ENCODE peak calls at places on chromosome X, in ten cellular contexts. L is amygdala, M is Right ventricle myocardium superior, P is LoVo, Z is AG08395, G is right lobe of liver, F is NCI-H1092, J is NCI-H82, B is NCI-H2029, W is ecto neural progenitor cell. Y is an unnamed sample.

GRCh38 chrX:353566-354535 is 32.9 kb downstream of the PPP2R3B start:
- DNase-seq in M (peak; percentile 29), G (no peak), L (no peak), B (no peak), W (no peak), F (no peak), P (no peak), J (no peak), Z (no peak), Y (no peak)

GRCh38 chrX:21728276-21728968 is 29.5 kb downstream of the SMPX start:
- DNase-seq in B (no peak), L (no peak), P (no peak), Z (no peak), F (no peak), W (no peak), G (no peak), J (no peak), M (no peak), Y (no peak)

GRCh38 chrX:55056820-55057690 is 17.8 kb upstream of the PAGE2B start:
- DNase-seq in B (no peak), P (no peak), J (no peak), Z (no peak), M (no peak), F (peak; percentile 30), L (no peak), G (no peak), W (no peak), Y (no peak)

GRCh38 chrX:66039916-66040315 is at the start of gene VSIG4:
- DNase-seq in F (no peak), B (no peak), M (peak; percentile 46), W (no peak), G (no peak), P (no peak), L (peak; percentile 1), J (no peak), Z (no peak), Y (no peak)

GRCh38 chrX:10326578-10326977 is 169.8 kb downstream of the CLCN4 start:
- DNase-seq in M (peak; percentile 25), B (no peak), W (no peak), P (no peak), J (peak; percentile 72), G (peak; percentile 51), F (no peak), Z (peak; percentile 7), L (no peak), Y (no peak)

GRCh38 chrX:18886005-18886343 is 97.9 kb downstream of the PHKA2 start:
- DNase-seq in L (no peak), P (no peak), B (no peak), W (no peak), F (no peak), J (no peak), M (no peak), G (no peak), Z (no peak), Y (no peak)

GRCh38 chrX:65677954-65678469 is 10.6 kb downstream of the MSN start:
- DNase-seq in G (no peak), P (peak; percentile 7), F (no peak), M (no peak), W (no peak), Z (peak; percentile 76), J (no peak), L (no peak), B (no peak), Y (no peak)

GRCh38 chrX:49166914-49167739 is 4.6 kb downstream of the MAGIX start:
- DNase-seq in J (no peak), Z (peak; percentile 61), F (peak; percentile 37), G (no peak), P (no peak), W (no peak), M (peak; percentile 85), B (peak; percentile 66), L (peak; percentile 14), Y (no peak)

GRCh38 chrX:15436220-15436619 is 52.0 kb upstream of the VEGFD start:
- DNase-seq in F (no peak), J (no peak), L (no peak), W (no peak), Z (no peak), P (no peak), B (no peak), G (no peak), M (no peak), Y (no peak)

GRCh38 chrX:16320765-16321355 is 153.6 kb downstream of the MAGEB17 start:
- DNase-seq in Z (peak; percentile 24), M (no peak), F (no peak), L (no peak), P (no peak), W (no peak), B (no peak), J (no peak), G (no peak), Y (no peak)

GRCh38 chrX:46611658-46612362 is 38.2 kb downstream of the CHST7 start:
- DNase-seq in G (no peak), Z (no peak), P (no peak), W (no peak), L (no peak), M (no peak), B (no peak), J (no peak), F (no peak), Y (no peak)

GRCh38 chrX:150365051-150365952 is 2.2 kb downstream of the MAMLD1 start:
- DNase-seq in L (peak; percentile 75), W (peak; percentile 88), J (peak; percentile 86), B (no peak), F (peak; percentile 59), G (peak; percentile 80), M (peak; percentile 82), Z (no peak), P (peak; percentile 10), Y (no peak)

GRCh38 chrX:104315555-104315954 is 60.8 kb upstream of the ESX1 start:
- DNase-seq in P (no peak), B (no peak), F (no peak), W (no peak), Z (peak; percentile 51), M (no peak), L (no peak), G (no peak), J (no peak), Y (no peak)

GRCh38 chrX:47446971-47447370 is 36.1 kb downstream of the ZNF41 start:
- DNase-seq in M (no peak), P (no peak), L (no peak), Z (no peak), J (no peak), F (no peak), W (no peak), B (no peak), G (no peak), Y (no peak)

GRCh38 chrX:72694170-72694569 is 19.9 kb downstream of the PHKA1 start:
- DNase-seq in B (no peak), M (no peak), Z (no peak), F (no peak), P (no peak), J (no peak), W (no peak), G (no peak), L (no peak), Y (no peak)

GRCh38 chrX:136199365-136199764 is 51.8 kb downstream of the MAP7D3 start:
- DNase-seq in W (no peak), J (peak; percentile 14), F (no peak), B (no peak), L (no peak), M (no peak), G (no peak), P (no peak), Z (no peak), Y (no peak)

GRCh38 chrX:86930419-86930818 is 587.2 kb upstream of the KLHL4 start:
- DNase-seq in L (no peak), F (no peak), W (no peak), M (no peak), G (no peak), P (no peak), Z (no peak), J (no peak), B (no peak), Y (no peak)

GRCh38 chrX:119990995-119991787 is 47.6 kb upstream of the NKAP start:
- DNase-seq in P (no peak), B (no peak), L (no peak), G (no peak), J (peak; percentile 41), F (no peak), M (no peak), W (peak; percentile 47), Z (no peak), Y (no peak)

Y was measured in esophagus squamous epithelium.